ENCODE peak calls at places on chromosome 15, in seven cellular contexts. One of them, this sample, is unnamed.
A peak's percentile ranks its signal among the peaks of the same experiment; 100 is the strongest.

GRCh38 chr15:89363133-89363532 is 28.5 kb upstream of the POLG start:
- DNase-seq in foreskin keratinocyte: no peak
- DNase-seq in gastrocnemius medialis: no peak
- DNase-seq in HepG2: no peak
- DNase-seq in psoas muscle: no peak
- DNase-seq in left ventricle myocardium inferior: no peak
- DNase-seq in endothelial cell of umbilical vein: no peak
- DNase-seq in this sample: no peak

GRCh38 chr15:29690765-29691475 is 131.3 kb downstream of the TJP1 start:
- DNase-seq in foreskin keratinocyte: no peak
- DNase-seq in gastrocnemius medialis: no peak
- DNase-seq in HepG2: peak; percentile 20
- DNase-seq in psoas muscle: no peak
- DNase-seq in left ventricle myocardium inferior: no peak
- DNase-seq in endothelial cell of umbilical vein: no peak
- DNase-seq in this sample: no peak

GRCh38 chr15:101286471-101287114 is 8.5 kb downstream of the SNRPA1 start:
- DNase-seq in foreskin keratinocyte: no peak
- DNase-seq in gastrocnemius medialis: no peak
- DNase-seq in HepG2: no peak
- DNase-seq in psoas muscle: no peak
- DNase-seq in left ventricle myocardium inferior: no peak
- DNase-seq in endothelial cell of umbilical vein: no peak
- DNase-seq in this sample: no peak

GRCh38 chr15:59376735-59377134 is 4.1 kb upstream of the MYO1E start:
- DNase-seq in foreskin keratinocyte: no peak
- DNase-seq in gastrocnemius medialis: no peak
- DNase-seq in HepG2: no peak
- DNase-seq in psoas muscle: no peak
- DNase-seq in left ventricle myocardium inferior: no peak
- DNase-seq in endothelial cell of umbilical vein: peak; percentile 37
- DNase-seq in this sample: no peak

GRCh38 chr15:80615783-80616391 is 79.2 kb upstream of the ABHD17C start:
- DNase-seq in foreskin keratinocyte: no peak
- DNase-seq in gastrocnemius medialis: peak; percentile 24
- DNase-seq in HepG2: peak; percentile 87
- DNase-seq in psoas muscle: peak; percentile 68
- DNase-seq in left ventricle myocardium inferior: peak; percentile 68
- DNase-seq in endothelial cell of umbilical vein: peak; percentile 79
- DNase-seq in this sample: peak; percentile 44

GRCh38 chr15:31235298-31236183 is 91.1 kb upstream of the KLF13 start:
- DNase-seq in foreskin keratinocyte: no peak
- DNase-seq in gastrocnemius medialis: no peak
- DNase-seq in HepG2: no peak
- DNase-seq in psoas muscle: no peak
- DNase-seq in left ventricle myocardium inferior: peak; percentile 82
- DNase-seq in endothelial cell of umbilical vein: no peak
- DNase-seq in this sample: peak; percentile 80

GRCh38 chr15:40550381-40551037 is 14.3 kb downstream of the CCDC32 start:
- DNase-seq in foreskin keratinocyte: no peak
- DNase-seq in gastrocnemius medialis: no peak
- DNase-seq in HepG2: no peak
- DNase-seq in psoas muscle: no peak
- DNase-seq in left ventricle myocardium inferior: no peak
- DNase-seq in endothelial cell of umbilical vein: no peak
- DNase-seq in this sample: no peak

GRCh38 chr15:99253381-99254090 is 2.3 kb downstream of the LRRC28 start:
- DNase-seq in foreskin keratinocyte: no peak
- DNase-seq in gastrocnemius medialis: no peak
- DNase-seq in HepG2: no peak
- DNase-seq in psoas muscle: no peak
- DNase-seq in left ventricle myocardium inferior: no peak
- DNase-seq in endothelial cell of umbilical vein: no peak
- DNase-seq in this sample: no peak

GRCh38 chr15:22978691-22979068 is 1.5 kb downstream of the CYFIP1 start:
- DNase-seq in foreskin keratinocyte: no peak
- DNase-seq in gastrocnemius medialis: no peak
- DNase-seq in HepG2: no peak
- DNase-seq in psoas muscle: no peak
- DNase-seq in left ventricle myocardium inferior: no peak
- DNase-seq in endothelial cell of umbilical vein: no peak
- DNase-seq in this sample: no peak

GRCh38 chr15:100476805-100477204 is 51.9 kb downstream of the CERS3 start:
- DNase-seq in foreskin keratinocyte: no peak
- DNase-seq in gastrocnemius medialis: no peak
- DNase-seq in HepG2: no peak
- DNase-seq in psoas muscle: no peak
- DNase-seq in left ventricle myocardium inferior: no peak
- DNase-seq in endothelial cell of umbilical vein: no peak
- DNase-seq in this sample: no peak

GRCh38 chr15:25510146-25510545 is 71.3 kb upstream of the UBE3A start:
- DNase-seq in foreskin keratinocyte: no peak
- DNase-seq in gastrocnemius medialis: no peak
- DNase-seq in HepG2: no peak
- DNase-seq in psoas muscle: no peak
- DNase-seq in left ventricle myocardium inferior: no peak
- DNase-seq in endothelial cell of umbilical vein: no peak
- DNase-seq in this sample: no peak
- H3K27ac ChIP-seq in foreskin keratinocyte: no peak overlapping the region
- H3K27ac ChIP-seq in gastrocnemius medialis: no peak overlapping the region
- H3K27ac ChIP-seq in HepG2: no peak overlapping the region
- H3K27ac ChIP-seq in psoas muscle: no peak overlapping the region
- H3K27ac ChIP-seq in left ventricle myocardium inferior: no peak overlapping the region
- H3K27ac ChIP-seq in endothelial cell of umbilical vein: no peak overlapping the region
- H3K27ac ChIP-seq in this sample: no peak overlapping the region

DNA sequence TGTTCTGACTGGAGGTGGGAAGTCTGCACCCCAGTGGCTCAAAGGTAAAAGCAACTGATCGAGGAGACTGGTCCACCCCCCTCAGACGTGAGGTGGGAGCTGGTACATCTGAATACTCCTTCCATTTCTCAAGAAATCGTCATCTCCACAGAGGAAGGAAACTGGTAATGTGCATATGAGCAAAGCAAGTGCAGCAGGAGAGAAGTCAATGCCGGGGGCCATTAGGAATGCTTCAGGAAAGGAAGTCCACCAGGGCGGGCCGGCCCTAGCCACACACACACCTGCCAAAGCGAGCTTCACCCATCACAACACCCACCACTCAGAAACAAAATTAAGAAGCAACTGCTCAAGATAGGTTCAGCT is 8.5 kb downstream of the TBC1D2B start:
- DNase-seq in foreskin keratinocyte: no peak
- DNase-seq in gastrocnemius medialis: no peak
- DNase-seq in HepG2: no peak
- DNase-seq in psoas muscle: no peak
- DNase-seq in left ventricle myocardium inferior: no peak
- DNase-seq in endothelial cell of umbilical vein: peak; percentile 72
- DNase-seq in this sample: no peak
- H3K4me1 ChIP-seq in foreskin keratinocyte: peaks cover 24% of the 10 kb centered on the region
- H3K4me1 ChIP-seq in gastrocnemius medialis: peaks cover 80% of the 10 kb centered on the region
- H3K4me1 ChIP-seq in HepG2: peaks cover 99% of the 10 kb centered on the region
- H3K4me1 ChIP-seq in psoas muscle: peaks cover 89% of the 10 kb centered on the region
- H3K4me1 ChIP-seq in left ventricle myocardium inferior: peaks cover 91% of the 10 kb centered on the region
- H3K4me1 ChIP-seq in endothelial cell of umbilical vein: peaks cover 61% of the 10 kb centered on the region
- H3K4me1 ChIP-seq in this sample: peaks cover 100% of the 10 kb centered on the region

GRCh38 chr15:67254238-67255175 is at the start of the genes AAGAB and IQCH:
- DNase-seq in foreskin keratinocyte: peak; percentile 89
- DNase-seq in gastrocnemius medialis: peak; percentile 97
- DNase-seq in HepG2: peak; percentile 88
- DNase-seq in psoas muscle: peak; percentile 99
- DNase-seq in left ventricle myocardium inferior: peak; percentile 98
- DNase-seq in endothelial cell of umbilical vein: peak; percentile 98
- DNase-seq in this sample: peak; percentile 97
- TF ChIP-seq CTCF in foreskin keratinocyte: no peak
- TF ChIP-seq CTCF in gastrocnemius medialis: no peak
- TF ChIP-seq CTCF in HepG2: no peak
- TF ChIP-seq CTCF in psoas muscle: no peak
- TF ChIP-seq CTCF in left ventricle myocardium inferior: no peak
- TF ChIP-seq CTCF in endothelial cell of umbilical vein: no peak
- TF ChIP-seq CTCF in this sample: no peak

GRCh38 chr15:60583194-60583593 is 104.3 kb upstream of the ICE2 start:
- DNase-seq in foreskin keratinocyte: no peak
- DNase-seq in gastrocnemius medialis: no peak
- DNase-seq in HepG2: no peak
- DNase-seq in psoas muscle: no peak
- DNase-seq in left ventricle myocardium inferior: no peak
- DNase-seq in endothelial cell of umbilical vein: no peak
- DNase-seq in this sample: no peak
- H3K27ac ChIP-seq in foreskin keratinocyte: no peak overlapping the region
- H3K27ac ChIP-seq in gastrocnemius medialis: no peak overlapping the region
- H3K27ac ChIP-seq in HepG2: no peak overlapping the region
- H3K27ac ChIP-seq in psoas muscle: no peak overlapping the region
- H3K27ac ChIP-seq in left ventricle myocardium inferior: peak overlapping the region; percentile 31
- H3K27ac ChIP-seq in endothelial cell of umbilical vein: no peak overlapping the region
- H3K27ac ChIP-seq in this sample: peak overlapping the region; percentile 4

This sample was measured in heart right ventricle.